ENCODE peak calls at places on chromosome 17, in eight cellular contexts. One of them, this sample, is unnamed.
A peak's percentile ranks its signal among the peaks of the same experiment; 100 is the strongest.

GRCh38 chr17:3534881-3535252 is 22.7 kb downstream of the TRPV3 start:
- DNase-seq in colonic mucosa: peak; percentile 41
- DNase-seq in endodermal cell: peak; percentile 87
- DNase-seq in GM23248: peak; percentile 64
- DNase-seq in fibroblast of lung: peak; percentile 50
- DNase-seq in kidney: peak; percentile 70
- DNase-seq in neuronal stem cell: no peak
- DNase-seq in mesendoderm: peak; percentile 87
- DNase-seq in this sample: peak; percentile 90

GRCh38 chr17:20267459-20267842 is 199.9 kb downstream of the LGALS9B start:
- DNase-seq in colonic mucosa: no peak
- DNase-seq in mesendoderm: no peak
- DNase-seq in endodermal cell: peak; percentile 30
- DNase-seq in fibroblast of lung: no peak
- DNase-seq in GM23248: no peak
- DNase-seq in kidney: no peak
- DNase-seq in neuronal stem cell: no peak
- DNase-seq in this sample: no peak

GRCh38 chr17:39196820-39197331 is 593 bp downstream of the CACNB1 start:
- DNase-seq in fibroblast of lung: no peak
- DNase-seq in GM23248: peak; percentile 63
- DNase-seq in mesendoderm: no peak
- DNase-seq in kidney: peak; percentile 82
- DNase-seq in neuronal stem cell: no peak
- DNase-seq in colonic mucosa: peak; percentile 58
- DNase-seq in endodermal cell: peak; percentile 80
- DNase-seq in this sample: peak; percentile 73

GRCh38 chr17:70119545-70119944 is 44.5 kb downstream of the KCNJ16 start:
- DNase-seq in kidney: no peak
- DNase-seq in fibroblast of lung: no peak
- DNase-seq in GM23248: no peak
- DNase-seq in endodermal cell: peak; percentile 57
- DNase-seq in mesendoderm: no peak
- DNase-seq in neuronal stem cell: no peak
- DNase-seq in colonic mucosa: no peak
- DNase-seq in this sample: no peak

GRCh38 chr17:61863801-61864126 is 436 bp upstream of the BRIP1 start:
- DNase-seq in GM23248: no peak
- DNase-seq in neuronal stem cell: no peak
- DNase-seq in kidney: no peak
- DNase-seq in fibroblast of lung: no peak
- DNase-seq in endodermal cell: no peak
- DNase-seq in mesendoderm: no peak
- DNase-seq in colonic mucosa: no peak
- DNase-seq in this sample: no peak

GRCh38 chr17:691423-691822 is 23.2 kb downstream of the VPS53 start:
- DNase-seq in mesendoderm: no peak
- DNase-seq in GM23248: peak; percentile 93
- DNase-seq in kidney: no peak
- DNase-seq in endodermal cell: no peak
- DNase-seq in neuronal stem cell: no peak
- DNase-seq in fibroblast of lung: no peak
- DNase-seq in colonic mucosa: no peak
- DNase-seq in this sample: no peak

GRCh38 chr17:73586921-73587680 is 57.1 kb downstream of the SDK2 start:
- DNase-seq in GM23248: peak; percentile 22
- DNase-seq in kidney: no peak
- DNase-seq in endodermal cell: peak; percentile 70
- DNase-seq in neuronal stem cell: no peak
- DNase-seq in fibroblast of lung: no peak
- DNase-seq in mesendoderm: no peak
- DNase-seq in colonic mucosa: peak; percentile 28
- DNase-seq in this sample: no peak

GRCh38 chr17:67491009-67491677 is 114.1 kb downstream of the PITPNC1 start:
- DNase-seq in colonic mucosa: peak; percentile 51
- DNase-seq in endodermal cell: peak; percentile 74
- DNase-seq in neuronal stem cell: no peak
- DNase-seq in fibroblast of lung: peak; percentile 99
- DNase-seq in GM23248: peak; percentile 100
- DNase-seq in kidney: peak; percentile 91
- DNase-seq in mesendoderm: no peak
- DNase-seq in this sample: peak; percentile 76

GRCh38 chr17:50381920-50382319 is 8.9 kb downstream of the EME1 start:
- DNase-seq in endodermal cell: no peak
- DNase-seq in mesendoderm: no peak
- DNase-seq in GM23248: no peak
- DNase-seq in fibroblast of lung: peak; percentile 29
- DNase-seq in neuronal stem cell: no peak
- DNase-seq in colonic mucosa: no peak
- DNase-seq in kidney: no peak
- DNase-seq in this sample: no peak

GRCh38 chr17:30450125-30451027 is 26.8 kb upstream of the GOSR1 start:
- DNase-seq in mesendoderm: no peak
- DNase-seq in colonic mucosa: no peak
- DNase-seq in endodermal cell: no peak
- DNase-seq in neuronal stem cell: no peak
- DNase-seq in fibroblast of lung: peak; percentile 61
- DNase-seq in kidney: no peak
- DNase-seq in GM23248: peak; percentile 20
- DNase-seq in this sample: no peak

GRCh38 chr17:8894189-8894611 is 26.7 kb upstream of the PIK3R6 start:
- DNase-seq in kidney: no peak
- DNase-seq in neuronal stem cell: no peak
- DNase-seq in endodermal cell: peak; percentile 86
- DNase-seq in mesendoderm: peak; percentile 44
- DNase-seq in GM23248: no peak
- DNase-seq in colonic mucosa: no peak
- DNase-seq in fibroblast of lung: no peak
- DNase-seq in this sample: peak; percentile 62
- H3K9ac ChIP-seq in kidney: no peak overlapping the region
- H3K9ac ChIP-seq in neuronal stem cell: no peak overlapping the region
- H3K9ac ChIP-seq in endodermal cell: no peak overlapping the region
- H3K9ac ChIP-seq in mesendoderm: peak overlapping the region; percentile 57
- H3K9ac ChIP-seq in GM23248: no peak overlapping the region
- H3K9ac ChIP-seq in colonic mucosa: no peak overlapping the region
- H3K9ac ChIP-seq in fibroblast of lung: no peak overlapping the region
- H3K9ac ChIP-seq in this sample: no peak overlapping the region

GRCh38 chr17:57943645-57944044 is 11.6 kb downstream of the CUEDC1 start:
- DNase-seq in fibroblast of lung: no peak
- DNase-seq in neuronal stem cell: no peak
- DNase-seq in mesendoderm: no peak
- DNase-seq in colonic mucosa: no peak
- DNase-seq in kidney: no peak
- DNase-seq in endodermal cell: no peak
- DNase-seq in GM23248: peak; percentile 35
- DNase-seq in this sample: no peak
- H3K4me1 ChIP-seq in fibroblast of lung: peaks cover 37% of the 10 kb centered on the region
- H3K4me1 ChIP-seq in neuronal stem cell: peaks cover 36% of the 10 kb centered on the region
- H3K4me1 ChIP-seq in mesendoderm: peaks cover 6% of the 10 kb centered on the region
- H3K4me1 ChIP-seq in colonic mucosa: peaks cover 10% of the 10 kb centered on the region
- H3K4me1 ChIP-seq in kidney: peaks cover 43% of the 10 kb centered on the region
- H3K4me1 ChIP-seq in endodermal cell: peaks cover 7% of the 10 kb centered on the region
- H3K4me1 ChIP-seq in GM23248: peaks cover 52% of the 10 kb centered on the region
- H3K4me1 ChIP-seq in this sample: peaks cover 2% of the 10 kb centered on the region

DNA sequence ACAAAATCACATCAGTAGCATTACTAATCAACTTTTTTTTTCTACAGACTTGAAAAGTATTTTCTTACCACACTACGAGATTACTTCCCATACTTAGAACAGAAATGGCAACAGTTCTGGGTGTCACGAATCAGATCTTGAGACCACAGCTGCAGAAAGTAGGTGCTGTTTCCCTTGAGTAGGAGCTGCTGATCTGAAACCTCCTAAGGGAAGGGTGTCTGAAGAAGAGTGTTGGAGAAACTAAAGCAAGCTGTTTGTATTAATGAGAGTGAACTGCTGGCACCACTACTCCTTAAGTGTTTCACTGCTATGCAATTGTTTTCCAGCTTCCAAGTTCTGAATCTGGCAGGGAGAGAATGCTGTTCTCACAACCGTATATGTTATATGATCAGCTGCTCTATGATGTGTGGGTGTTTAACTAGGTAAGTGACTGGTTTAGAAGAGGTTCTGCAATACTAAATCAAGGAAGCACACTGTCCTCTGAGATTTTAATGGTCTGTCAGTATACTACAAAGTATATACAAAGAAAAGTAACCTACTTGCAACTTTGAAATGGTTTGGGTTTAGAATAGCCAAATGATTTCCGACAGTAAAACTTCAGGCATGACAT is 3.3 kb downstream of the ZNF652 start:
- DNase-seq in mesendoderm: no peak
- DNase-seq in fibroblast of lung: no peak
- DNase-seq in neuronal stem cell: no peak
- DNase-seq in kidney: no peak
- DNase-seq in GM23248: peak; percentile 30
- DNase-seq in colonic mucosa: no peak
- DNase-seq in endodermal cell: no peak
- DNase-seq in this sample: peak; percentile 12
- H3K9ac ChIP-seq in mesendoderm: no peak overlapping the region
- H3K9ac ChIP-seq in fibroblast of lung: no peak overlapping the region
- H3K9ac ChIP-seq in neuronal stem cell: no peak overlapping the region
- H3K9ac ChIP-seq in kidney: no peak overlapping the region
- H3K9ac ChIP-seq in GM23248: no peak overlapping the region
- H3K9ac ChIP-seq in colonic mucosa: no peak overlapping the region
- H3K9ac ChIP-seq in endodermal cell: no peak overlapping the region
- H3K9ac ChIP-seq in this sample: peak overlapping the region; percentile 21

GRCh38 chr17:54836723-54837462 is 63.8 kb upstream of the TOM1L1 start:
- DNase-seq in mesendoderm: no peak
- DNase-seq in GM23248: no peak
- DNase-seq in endodermal cell: no peak
- DNase-seq in kidney: no peak
- DNase-seq in fibroblast of lung: no peak
- DNase-seq in colonic mucosa: no peak
- DNase-seq in neuronal stem cell: no peak
- DNase-seq in this sample: no peak
- H3K4me1 ChIP-seq in mesendoderm: no peaks in the 10 kb centered on the region
- H3K4me1 ChIP-seq in GM23248: no peaks in the 10 kb centered on the region
- H3K4me1 ChIP-seq in endodermal cell: no peaks in the 10 kb centered on the region
- H3K4me1 ChIP-seq in kidney: no peaks in the 10 kb centered on the region
- H3K4me1 ChIP-seq in fibroblast of lung: no peaks in the 10 kb centered on the region
- H3K4me1 ChIP-seq in colonic mucosa: no peaks in the 10 kb centered on the region
- H3K4me1 ChIP-seq in neuronal stem cell: no peaks in the 10 kb centered on the region
- H3K4me1 ChIP-seq in this sample: no peaks in the 10 kb centered on the region

DNA sequence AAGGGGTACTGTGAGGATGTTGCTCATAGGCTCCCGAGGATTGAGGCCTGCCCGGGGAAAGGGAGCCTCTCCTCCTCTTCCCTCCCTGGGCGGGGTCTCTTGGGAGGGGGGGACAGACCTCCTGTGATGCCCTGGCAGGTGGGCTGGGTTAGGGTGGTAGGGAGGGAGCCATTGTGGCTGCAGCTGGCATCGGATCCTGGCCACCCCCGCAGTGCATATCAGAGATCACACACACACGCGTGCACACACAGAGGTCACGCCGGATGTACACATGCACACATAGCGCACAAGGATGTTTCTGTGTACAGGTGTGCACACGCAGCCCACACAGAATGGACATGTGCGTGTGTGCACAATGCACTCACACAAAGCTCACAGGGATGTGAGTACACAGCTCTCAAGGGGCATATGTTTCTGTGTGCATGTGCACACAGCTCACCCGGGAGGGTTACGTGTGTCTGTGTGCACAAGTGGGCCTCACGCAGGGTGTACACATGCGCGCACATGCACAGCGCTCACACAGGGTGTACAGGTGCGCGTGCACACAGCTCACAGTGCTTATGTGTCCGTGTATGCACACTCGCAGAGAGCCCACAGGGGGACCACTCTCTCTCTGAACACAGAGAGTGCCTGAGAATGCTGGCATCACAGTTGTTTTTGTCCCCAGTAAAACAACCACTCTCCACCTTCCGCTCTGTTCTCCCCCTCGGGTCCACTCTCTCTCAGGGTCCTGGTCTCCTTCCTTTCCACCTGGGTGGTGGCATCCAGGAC is 2.4 kb downstream of the GJD3 start:
- DNase-seq in endodermal cell: peak; percentile 57
- DNase-seq in fibroblast of lung: no peak
- DNase-seq in neuronal stem cell: no peak
- DNase-seq in colonic mucosa: peak; percentile 17
- DNase-seq in GM23248: no peak
- DNase-seq in mesendoderm: no peak
- DNase-seq in kidney: peak; percentile 58
- DNase-seq in this sample: no peak
- H3K9ac ChIP-seq in endodermal cell: no peak overlapping the region
- H3K9ac ChIP-seq in fibroblast of lung: peak overlapping the region; percentile 55
- H3K9ac ChIP-seq in neuronal stem cell: peak overlapping the region; percentile 94
- H3K9ac ChIP-seq in colonic mucosa: peak overlapping the region; percentile 12
- H3K9ac ChIP-seq in GM23248: peak overlapping the region; percentile 77
- H3K9ac ChIP-seq in mesendoderm: no peak overlapping the region
- H3K9ac ChIP-seq in kidney: no peak overlapping the region
- H3K9ac ChIP-seq in this sample: no peak overlapping the region

DNA sequence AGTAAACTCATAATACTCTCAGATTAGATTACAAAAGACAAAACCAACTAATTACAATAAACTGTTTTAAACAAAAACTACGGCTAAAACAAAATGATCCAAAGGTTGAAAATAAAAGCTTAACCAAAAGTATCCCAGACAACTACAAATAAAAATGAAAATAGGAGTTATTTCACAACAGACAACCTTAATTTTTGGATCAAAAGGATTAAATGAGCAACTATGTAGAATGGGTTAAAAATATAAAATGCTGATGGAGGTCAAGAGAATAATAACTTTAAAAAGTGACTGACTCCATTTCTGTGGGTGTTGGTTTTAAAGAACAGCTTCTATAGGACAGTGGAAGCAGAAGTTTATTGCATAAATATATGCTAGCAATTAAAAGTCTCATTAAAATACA is 28.6 kb downstream of the METTL16 start:
- DNase-seq in endodermal cell: no peak
- DNase-seq in colonic mucosa: no peak
- DNase-seq in mesendoderm: no peak
- DNase-seq in GM23248: no peak
- DNase-seq in fibroblast of lung: no peak
- DNase-seq in neuronal stem cell: no peak
- DNase-seq in kidney: no peak
- DNase-seq in this sample: no peak
- H3K4me1 ChIP-seq in endodermal cell: no peaks in the 10 kb centered on the region
- H3K4me1 ChIP-seq in colonic mucosa: no peaks in the 10 kb centered on the region
- H3K4me1 ChIP-seq in mesendoderm: peaks cover 5% of the 10 kb centered on the region
- H3K4me1 ChIP-seq in GM23248: no peaks in the 10 kb centered on the region
- H3K4me1 ChIP-seq in fibroblast of lung: no peaks in the 10 kb centered on the region
- H3K4me1 ChIP-seq in neuronal stem cell: peaks cover 8% of the 10 kb centered on the region
- H3K4me1 ChIP-seq in kidney: peaks cover 5% of the 10 kb centered on the region
- H3K4me1 ChIP-seq in this sample: no peaks in the 10 kb centered on the region

DNA sequence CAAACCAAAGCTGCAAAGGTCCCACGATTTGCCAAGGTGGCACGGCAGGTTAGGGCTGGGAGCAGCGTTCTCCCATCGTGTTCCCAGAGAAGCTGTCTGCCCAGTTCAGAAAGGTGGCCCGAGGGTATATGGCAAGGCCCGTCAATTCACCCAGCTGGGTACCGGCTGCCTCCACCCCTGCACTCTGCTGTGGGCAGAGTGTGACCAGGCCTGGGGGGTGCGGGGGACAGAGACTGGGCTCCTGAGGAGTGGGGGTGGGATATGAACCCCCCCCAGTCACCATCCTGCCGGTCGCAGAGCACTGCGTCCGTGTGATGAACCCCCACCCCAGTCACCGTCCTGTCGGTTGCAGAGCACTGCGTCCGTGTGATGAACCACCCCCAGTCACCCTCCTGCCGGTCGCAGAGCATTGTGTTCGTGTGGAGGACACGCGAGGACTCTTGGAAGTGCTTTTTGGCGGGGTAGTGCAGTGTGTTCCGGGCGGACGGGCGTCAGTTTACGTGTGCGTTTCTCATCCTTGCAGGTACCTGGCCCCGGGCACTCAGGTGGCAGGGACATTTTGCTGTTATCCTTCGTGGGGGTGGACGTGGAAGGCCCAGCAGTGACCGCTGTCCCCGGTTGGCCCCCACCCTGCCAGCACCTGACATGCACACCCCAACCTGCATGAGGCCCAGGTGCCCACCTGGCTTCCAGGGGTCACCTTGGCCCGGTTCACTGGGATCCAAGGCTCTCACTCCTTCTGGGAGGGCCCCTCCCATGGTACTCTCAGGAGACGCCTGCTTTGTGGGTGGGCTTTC is 2.7 kb upstream of the FASN start:
- DNase-seq in colonic mucosa: no peak
- DNase-seq in neuronal stem cell: no peak
- DNase-seq in kidney: peak; percentile 72
- DNase-seq in GM23248: no peak
- DNase-seq in mesendoderm: no peak
- DNase-seq in fibroblast of lung: no peak
- DNase-seq in endodermal cell: no peak
- DNase-seq in this sample: no peak
- H3K9ac ChIP-seq in colonic mucosa: no peak overlapping the region
- H3K9ac ChIP-seq in neuronal stem cell: no peak overlapping the region
- H3K9ac ChIP-seq in kidney: no peak overlapping the region
- H3K9ac ChIP-seq in GM23248: no peak overlapping the region
- H3K9ac ChIP-seq in mesendoderm: peak overlapping the region; percentile 17
- H3K9ac ChIP-seq in fibroblast of lung: no peak overlapping the region
- H3K9ac ChIP-seq in endodermal cell: no peak overlapping the region
- H3K9ac ChIP-seq in this sample: no peak overlapping the region

This sample was measured in H9.